ENCODE peak calls at places on chromosomes 6 and 20, in ten cellular contexts. G is effector memory CD4-positive, alpha-beta T cell; B is BE2C; P is ascending aorta; E is body of pancreas; F is sigmoid colon; K is astrocyte; I is neuronal stem cell; A is Peyer's patch; Q is GM23338. M is an unnamed sample.

GRCh38 chr6:42978487-42978792 is 541 bp downstream of the PEX6 start:
- DNase-seq in G (no peak), B (no peak), P (no peak), E (peak; percentile 51), F (no peak), K (no peak), I (no peak), A (peak; percentile 68), Q (peak; percentile 60), M (no peak)

GRCh38 chr6:149884215-149884614 is 13.7 kb downstream of the RAET1E start:
- DNase-seq in G (no peak), B (no peak), P (no peak), E (peak; percentile 51), F (no peak), K (no peak), I (no peak), A (no peak), Q (peak; percentile 85), M (peak; percentile 55)

GRCh38 chr20:50980851-50981713 is 22.5 kb downstream of the MOCS3 start:
- DNase-seq in G (no peak), B (peak; percentile 80), P (no peak), E (peak; percentile 54), F (no peak), K (peak; percentile 43), I (peak; percentile 72), A (peak; percentile 72), Q (peak; percentile 89), M (peak; percentile 51)

GRCh38 chr6:109009761-109010612 is 84.7 kb downstream of the SESN1 start:
- DNase-seq in G (no peak), B (no peak), P (no peak), E (no peak), F (no peak), K (no peak), I (no peak), A (no peak), Q (no peak), M (no peak)

GRCh38 chr6:84623956-84624680 is 140.3 kb downstream of the TBX18 start:
- DNase-seq in G (no peak), B (no peak), P (no peak), E (peak; percentile 8), F (no peak), K (peak; percentile 94), I (no peak), A (no peak), Q (no peak), M (no peak)

GRCh38 chr6:148986608-148987007 is 239.8 kb downstream of the UST start:
- DNase-seq in G (no peak), B (no peak), P (no peak), E (no peak), F (no peak), K (no peak), I (no peak), A (no peak), Q (no peak), M (no peak)

GRCh38 chr20:33839591-33839990 is 28.4 kb downstream of the CHMP4B start:
- DNase-seq in G (no peak), B (peak; percentile 71), P (no peak), E (peak; percentile 92), F (no peak), K (no peak), I (no peak), A (no peak), Q (no peak), M (peak; percentile 83)

GRCh38 chr20:11522359-11522758 is 395.3 kb upstream of the BTBD3 start:
- DNase-seq in G (no peak), B (no peak), P (no peak), E (no peak), F (no peak), K (peak; percentile 58), I (no peak), A (no peak), Q (no peak), M (no peak)

GRCh38 chr20:36606171-36607116 is 865 bp downstream of the RAB5IF start:
- DNase-seq in G (no peak), B (no peak), P (no peak), E (peak; percentile 32), F (no peak), K (no peak), I (no peak), A (no peak), Q (peak; percentile 58), M (peak; percentile 35)

GRCh38 chr6:168290095-168290494 is 29.5 kb downstream of the DACT2 start:
- DNase-seq in G (no peak), B (no peak), P (no peak), E (no peak), F (no peak), K (no peak), I (no peak), A (peak; percentile 23), Q (no peak), M (no peak)

GRCh38 chr20:50399003-50399916 is 110.9 kb upstream of the PTPN1 start:
- DNase-seq in G (no peak), B (no peak), P (peak; percentile 78), E (peak; percentile 54), F (peak; percentile 92), K (peak; percentile 42), I (no peak), A (no peak), Q (no peak), M (peak; percentile 51)

GRCh38 chr6:11769244-11769643 is 9.4 kb downstream of the ADTRP start:
- DNase-seq in G (no peak), B (no peak), P (no peak), E (no peak), F (no peak), K (no peak), I (no peak), A (no peak), Q (no peak), M (no peak)

GRCh38 chr6:109440325-109441068 is at the start of the genes PPIL6 and SMPD2:
- DNase-seq in G (peak; percentile 70), B (peak; percentile 94), P (no peak), E (peak; percentile 91), F (peak; percentile 95), K (peak; percentile 70), I (peak; percentile 94), A (peak; percentile 94), Q (peak; percentile 92), M (peak; percentile 86)

GRCh38 chr20:56322661-56323060 is 36.1 kb upstream of the FAM210B start:
- DNase-seq in G (no peak), B (no peak), P (no peak), E (no peak), F (no peak), K (no peak), I (no peak), A (no peak), Q (no peak), M (no peak)

GRCh38 chr6:156767603-156768467 is 9.3 kb upstream of the ARID1B start:
- DNase-seq in G (no peak), B (no peak), P (no peak), E (no peak), F (no peak), K (no peak), I (no peak), A (no peak), Q (peak; percentile 46), M (no peak)

GRCh38 chr6:12163149-12163548 is 127.0 kb upstream of the EDN1 start:
- DNase-seq in G (no peak), B (no peak), P (no peak), E (no peak), F (no peak), K (no peak), I (no peak), A (peak; percentile 56), Q (no peak), M (no peak)

GRCh38 chr20:20366896-20367680 is 816 bp upstream of the INSM1 start:
- DNase-seq in G (no peak), B (no peak), P (no peak), E (no peak), F (no peak), K (no peak), I (peak; percentile 57), A (no peak), Q (peak; percentile 75), M (no peak)

GRCh38 chr6:17057322-17057721 is 44.5 kb upstream of the STMND1 start:
- DNase-seq in G (no peak), B (no peak), P (no peak), E (no peak), F (no peak), K (peak; percentile 43), I (no peak), A (no peak), Q (no peak), M (no peak)

GRCh38 chr6:155142163-155142901 is 121.5 kb upstream of the CLDN20 start:
- DNase-seq in G (no peak), B (no peak), P (no peak), E (no peak), F (no peak), K (no peak), I (no peak), A (no peak), Q (no peak), M (no peak)

DNA sequence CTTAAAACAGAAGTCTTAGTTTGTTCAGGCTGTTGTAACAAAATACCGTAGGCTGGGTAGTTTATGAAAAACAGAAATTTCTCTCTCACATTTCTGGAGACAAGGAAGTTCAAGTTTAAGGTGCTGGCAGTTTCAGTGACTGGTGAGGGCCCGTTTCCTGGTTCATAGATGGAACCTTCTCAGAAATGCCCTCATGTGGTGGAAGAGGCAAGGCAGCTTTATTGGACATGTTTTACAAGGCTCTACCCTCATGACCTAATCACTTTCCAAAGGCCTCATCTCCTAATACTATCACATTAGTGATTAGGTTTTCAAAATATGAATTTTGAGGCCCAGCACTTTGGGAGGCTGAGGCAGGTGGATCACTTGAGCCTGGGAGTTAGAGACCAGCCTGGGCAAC is 2.4 kb downstream of the HEBP2 start:
- DNase-seq in G (no peak), B (no peak), P (no peak), E (no peak), F (no peak), K (no peak), I (no peak), A (no peak), Q (no peak), M (no peak)
- H3K4me1 ChIP-seq in G (peaks cover 14% of the 10 kb centered on the region), B (peaks cover 2% of the 10 kb centered on the region), P (no peaks in the 10 kb centered on the region), E (peaks cover 23% of the 10 kb centered on the region), F (peaks cover 19% of the 10 kb centered on the region), K (peaks cover 14% of the 10 kb centered on the region), I (peaks cover 2% of the 10 kb centered on the region), A (no peaks in the 10 kb centered on the region), Q (no peaks in the 10 kb centered on the region), M (peaks cover 7% of the 10 kb centered on the region)

GRCh38 chr6:99629293-99629692 is 22.7 kb downstream of the PRDM13 start:
- DNase-seq in G (no peak), B (no peak), P (no peak), E (no peak), F (no peak), K (no peak), I (no peak), A (no peak), Q (no peak), M (no peak)
- H3K4me1 ChIP-seq in G (no peaks in the 10 kb centered on the region), B (no peaks in the 10 kb centered on the region), P (no peaks in the 10 kb centered on the region), E (no peaks in the 10 kb centered on the region), F (no peaks in the 10 kb centered on the region), K (no peaks in the 10 kb centered on the region), I (no peaks in the 10 kb centered on the region), A (no peaks in the 10 kb centered on the region), Q (no peaks in the 10 kb centered on the region), M (no peaks in the 10 kb centered on the region)

GRCh38 chr6:125808591-125808990 is 17.8 kb downstream of the NCOA7 start:
- DNase-seq in G (no peak), B (no peak), P (no peak), E (no peak), F (no peak), K (no peak), I (no peak), A (no peak), Q (no peak), M (no peak)
- H3K4me1 ChIP-seq in G (peaks cover 4% of the 10 kb centered on the region), B (peaks cover 58% of the 10 kb centered on the region), P (no peaks in the 10 kb centered on the region), E (peaks cover 24% of the 10 kb centered on the region), F (peaks cover 9% of the 10 kb centered on the region), K (peaks cover 21% of the 10 kb centered on the region), I (peaks cover 2% of the 10 kb centered on the region), A (no peaks in the 10 kb centered on the region), Q (no peaks in the 10 kb centered on the region), M (peaks cover 22% of the 10 kb centered on the region)

GRCh38 chr20:24747881-24748595 is 201.0 kb upstream of the CST7 start:
- DNase-seq in G (no peak), B (no peak), P (no peak), E (peak; percentile 61), F (no peak), K (no peak), I (no peak), A (no peak), Q (no peak), M (peak; percentile 17)
- H3K4me1 ChIP-seq in G (no peaks in the 10 kb centered on the region), B (no peaks in the 10 kb centered on the region), P (no peaks in the 10 kb centered on the region), E (peaks cover 12% of the 10 kb centered on the region), F (no peaks in the 10 kb centered on the region), K (no peaks in the 10 kb centered on the region), I (peaks cover 8% of the 10 kb centered on the region), A (no peaks in the 10 kb centered on the region), Q (peaks cover 13% of the 10 kb centered on the region), M (peaks cover 4% of the 10 kb centered on the region)

M was measured in stomach.